ENCODE peak calls at places on chromosomes 5 and 9, in nine cellular contexts. R is HFF-Myc; H is colonic mucosa; T is endothelial cell of umbilical vein; D is brain microvascular endothelial cell; Q is SK-N-SH; S is CD8-positive, alpha-beta memory T cell; U is coronary artery; B is mammary epithelial cell. V is an unnamed sample.

GRCh38 chr5:151255621-151256286 is 2.8 kb downstream of the GM2A start:
- DNase-seq in B (no peak), Q (no peak), H (no peak), S (no peak), U (no peak), T (no peak), R (no peak), D (no peak), V (no peak)

GRCh38 chr5:34503379-34504346 is 152.5 kb upstream of the RAI14 start:
- DNase-seq in T (no peak), R (no peak), D (no peak), Q (no peak), H (no peak), U (no peak), B (no peak), S (no peak), V (no peak)

GRCh38 chr5:149007174-149007573 is 55.7 kb downstream of the SH3TC2 start:
- DNase-seq in U (no peak), H (no peak), T (no peak), Q (no peak), B (no peak), D (no peak), S (no peak), R (no peak), V (no peak)

GRCh38 chr9:38288502-38288901 is 104.0 kb upstream of the ALDH1B1 start:
- DNase-seq in S (no peak), D (no peak), T (no peak), R (no peak), U (peak; percentile 43), H (peak; percentile 7), Q (peak; percentile 54), B (no peak), V (no peak)

GRCh38 chr5:124330595-124330994 is 415.8 kb downstream of the ZNF608 start:
- DNase-seq in Q (no peak), U (no peak), S (no peak), R (no peak), D (no peak), B (peak; percentile 42), H (no peak), T (no peak), V (peak; percentile 10)

GRCh38 chr5:103422756-103423155 is 139.8 kb downstream of the NUDT12 start:
- DNase-seq in D (no peak), U (no peak), H (no peak), Q (no peak), S (no peak), T (no peak), B (no peak), R (no peak), V (no peak)

GRCh38 chr5:128376577-128376976 is 161.5 kb downstream of the FBN2 start:
- DNase-seq in T (no peak), R (peak; percentile 46), U (no peak), B (no peak), D (no peak), Q (no peak), S (no peak), H (no peak), V (no peak)

GRCh38 chr5:32625106-32625505 is 39.7 kb downstream of the SUB1 start:
- DNase-seq in R (peak; percentile 20), H (no peak), U (no peak), B (no peak), D (no peak), T (no peak), Q (no peak), S (no peak), V (peak; percentile 39)

GRCh38 chr9:136311433-136312375 is 7.8 kb upstream of the CCDC187 start:
- DNase-seq in T (no peak), H (peak; percentile 69), S (no peak), Q (no peak), D (no peak), U (no peak), B (no peak), R (no peak), V (no peak)

GRCh38 chr5:57174850-57175525 is 1.1 kb downstream of the GPBP1 start:
- DNase-seq in U (no peak), Q (peak; percentile 17), S (no peak), H (no peak), B (peak; percentile 32), R (no peak), T (peak; percentile 41), D (no peak), V (no peak)

GRCh38 chr9:95189230-95190098 is 128.0 kb downstream of the FANCC start:
- DNase-seq in H (no peak), T (peak; percentile 95), D (peak; percentile 85), U (no peak), Q (peak; percentile 30), S (no peak), B (no peak), R (no peak), V (peak; percentile 52)

GRCh38 chr9:107438211-107439030 is 51.1 kb downstream of the KLF4 start:
- DNase-seq in D (no peak), B (no peak), S (no peak), H (no peak), R (no peak), T (no peak), Q (no peak), U (no peak), V (peak; percentile 46)

GRCh38 chr5:98994636-98995035 is 65.8 kb upstream of the CHD1 start:
- DNase-seq in S (no peak), R (no peak), H (no peak), B (no peak), U (no peak), D (no peak), T (no peak), Q (no peak), V (no peak)

GRCh38 chr9:26682796-26683496 is 209.7 kb downstream of the CAAP1 start:
- DNase-seq in T (no peak), D (no peak), B (no peak), U (no peak), H (no peak), S (no peak), R (no peak), Q (no peak), V (no peak)

GRCh38 chr9:86022687-86023266 is 76.6 kb downstream of the GOLM1 start:
- DNase-seq in H (no peak), S (no peak), B (no peak), U (no peak), R (no peak), Q (no peak), D (no peak), T (peak; percentile 54), V (no peak)

GRCh38 chr9:36218411-36218901 is 27.7 kb downstream of the CLTA start:
- DNase-seq in T (no peak), D (no peak), R (no peak), Q (no peak), H (no peak), S (no peak), B (no peak), U (no peak), V (no peak)

GRCh38 chr5:133890776-133891280 is 77.6 kb downstream of the C5orf15 start:
- DNase-seq in U (no peak), Q (no peak), T (no peak), D (no peak), R (no peak), B (no peak), H (no peak), S (no peak), V (no peak)
- H3K4me3 ChIP-seq in U (no peak overlapping the region), Q (no peak overlapping the region), T (no peak overlapping the region), D (no peak overlapping the region), R (no peak overlapping the region), B (no peak overlapping the region), H (no peak overlapping the region), S (no peak overlapping the region), V (no peak overlapping the region)

GRCh38 chr9:69809304-69809863 is 11.2 kb upstream of the CFAP95 start:
- DNase-seq in U (no peak), R (no peak), H (no peak), S (no peak), Q (peak; percentile 20), D (no peak), B (peak; percentile 17), T (peak; percentile 36), V (peak; percentile 20)
- H3K4me3 ChIP-seq in U (no peak overlapping the region), R (no peak overlapping the region), H (no peak overlapping the region), S (no peak overlapping the region), Q (no peak overlapping the region), D (no peak overlapping the region), B (no peak overlapping the region), T (no peak overlapping the region), V (no peak overlapping the region)

DNA sequence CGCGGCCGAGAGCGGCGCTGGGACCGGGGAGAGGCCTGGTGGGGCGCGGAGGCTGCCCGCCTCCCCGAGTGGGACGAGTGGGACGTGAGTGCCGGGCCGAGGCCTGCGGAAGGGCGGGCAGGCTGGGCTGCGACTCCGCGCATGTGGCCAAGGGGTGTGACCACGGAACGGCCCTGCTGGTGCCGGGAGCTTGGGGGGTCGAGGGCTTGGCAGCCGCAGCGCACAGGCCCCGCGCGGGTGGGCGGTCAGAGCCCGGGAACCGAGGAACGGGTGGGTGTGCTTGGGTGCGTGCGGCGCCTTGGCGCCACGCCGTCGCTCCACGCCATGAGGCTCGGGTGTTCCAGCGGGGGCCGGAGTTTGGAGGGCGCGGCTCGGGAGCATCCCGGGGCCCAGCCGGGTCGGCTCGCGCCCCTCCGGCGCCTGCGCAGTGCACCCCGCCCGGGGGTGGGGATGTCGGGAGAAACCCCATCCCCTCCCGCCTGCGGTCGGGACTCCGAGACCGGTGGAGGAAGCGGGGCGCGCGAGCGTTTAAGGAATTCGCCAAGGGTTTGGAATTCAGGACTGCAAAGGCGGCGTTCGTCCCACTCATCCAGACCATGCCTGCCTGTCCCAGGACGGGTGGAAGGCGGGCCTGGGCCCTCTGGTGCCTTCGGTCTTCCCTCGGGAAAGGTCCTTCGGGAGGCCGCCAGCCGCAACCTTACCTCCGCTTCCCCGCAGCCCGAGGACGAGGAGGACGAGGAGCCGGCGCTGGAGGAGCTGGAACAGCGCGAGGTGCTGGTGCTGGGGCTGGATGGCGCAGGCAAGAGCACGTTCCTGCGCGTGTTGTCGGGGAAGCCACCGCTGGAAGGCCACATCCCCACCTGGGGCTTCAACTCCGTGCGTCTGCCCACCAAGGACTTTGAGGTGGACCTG is 632 bp downstream of the ARL10 start:
- DNase-seq in U (no peak), B (no peak), T (peak; percentile 45), S (peak; percentile 10), H (peak; percentile 39), Q (peak; percentile 96), D (no peak), R (no peak), V (no peak)
- H3K4me3 ChIP-seq in U (peak overlapping the region; percentile 90), B (peak overlapping the region; percentile 47), T (peak overlapping the region; percentile 97), S (peak overlapping the region; percentile 78), H (peak overlapping the region; percentile 82), Q (peak overlapping the region; percentile 70), D (peak overlapping the region; percentile 74), R (peak overlapping the region; percentile 69), V (peak overlapping the region; percentile 62)

GRCh38 chr5:81778642-81779041 is 27.7 kb upstream of the SSBP2 start:
- DNase-seq in T (peak; percentile 65), H (no peak), B (no peak), S (no peak), D (no peak), R (no peak), U (no peak), Q (no peak), V (no peak)

GRCh38 chr5:81776258-81776657 is 25.4 kb upstream of the SSBP2 start:
- DNase-seq in H (peak; percentile 38), U (no peak), T (no peak), B (no peak), R (no peak), Q (no peak), S (no peak), D (no peak), V (no peak)

GRCh38 chr5:81779935-81780266 is 29.0 kb upstream of the SSBP2 start:
- DNase-seq in U (no peak), H (no peak), D (no peak), T (no peak), R (no peak), Q (no peak), S (no peak), B (no peak), V (no peak)

GRCh38 chr5:81782811-81783210 is 31.9 kb upstream of the SSBP2 start:
- DNase-seq in D (no peak), Q (no peak), R (no peak), U (no peak), H (no peak), T (no peak), B (no peak), S (no peak), V (no peak)

GRCh38 chr5:81779125-81779934 is 28.4 kb upstream of the SSBP2 start:
- DNase-seq in S (peak; percentile 6), U (no peak), B (no peak), R (no peak), T (peak; percentile 74), H (peak; percentile 58), D (no peak), Q (peak; percentile 27), V (peak; percentile 58)
- H3K4me3 ChIP-seq in S (peak overlapping the region; percentile 66), U (peak overlapping the region; percentile 57), B (peak overlapping the region; percentile 26), R (no peak overlapping the region), T (no peak overlapping the region), H (peak overlapping the region; percentile 16), D (peak overlapping the region; percentile 6), Q (peak overlapping the region; percentile 48), V (peak overlapping the region; percentile 14)